ENCODE peak calls at places on chromosomes 13 and 19, in eight cellular contexts. P is T-helper 2 cell, K is NCI-H345, T is AG08396, E is G401, Z is hypothalamus, B is heart left ventricle, L is kidney glomerular epithelial cell. O is an unnamed sample.

GRCh38 chr13:25170554-25171107 is 1.5 kb downstream of the AMER2 start:
- DNase-seq in P (no peak), K (peak), T (peak), E (peak), Z (peak), B (no peak), L (no peak), O (no peak)

GRCh38 chr13:110412132-110412912 is 105.2 kb downstream of the COL4A2 start:
- DNase-seq in P (peak), K (peak), T (peak), E (peak), Z (peak), B (peak), L (peak), O (peak)

GRCh38 chr19:46704379-46705076 is 12.4 kb downstream of the PRKD2 start:
- DNase-seq in P (peak), K (no peak), T (peak), E (peak), Z (peak), B (peak), L (peak), O (peak)

GRCh38 chr19:5128932-5129389 is 160.0 kb downstream of the KDM4B start:
- DNase-seq in P (no peak), K (no peak), T (no peak), E (peak), Z (no peak), B (peak), L (no peak), O (no peak)

GRCh38 chr19:18401580-18402112 is 4.2 kb upstream of the LRRC25 start:
- DNase-seq in P (no peak), K (no peak), T (no peak), E (no peak), Z (no peak), B (peak), L (peak), O (no peak)

GRCh38 chr19:1122021-1122971 is 18.5 kb downstream of the GPX4 start:
- DNase-seq in P (no peak), K (no peak), T (no peak), E (no peak), Z (no peak), B (no peak), L (no peak), O (no peak)

GRCh38 chr13:67740871-67741475 is 510.8 kb upstream of the PCDH9 start:
- DNase-seq in P (no peak), K (no peak), T (no peak), E (no peak), Z (no peak), B (no peak), L (no peak), O (no peak)

GRCh38 chr19:342801-343421 is 1.7 kb downstream of the MIER2 start:
- DNase-seq in P (no peak), K (no peak), T (peak), E (peak), Z (no peak), B (peak), L (no peak), O (no peak)

GRCh38 chr19:30695171-30695875 is 323.1 kb downstream of the ZNF536 start:
- DNase-seq in P (no peak), K (no peak), T (no peak), E (no peak), Z (no peak), B (no peak), L (no peak), O (no peak)

GRCh38 chr19:2693492-2693891 is 9.0 kb downstream of the GNG7 start:
- DNase-seq in P (no peak), K (no peak), T (no peak), E (no peak), Z (no peak), B (no peak), L (no peak), O (no peak)

GRCh38 chr19:53865918-53866696 is 1.6 kb upstream of the MYADM start:
- DNase-seq in P (peak), K (no peak), T (peak), E (peak), Z (peak), B (peak), L (peak), O (peak)

GRCh38 chr19:53192771-53193533 is at the start of gene ZNF665:
- DNase-seq in P (peak), K (peak), T (peak), E (peak), Z (peak), B (peak), L (peak), O (peak)

GRCh38 chr13:24644051-24644450 is 36.2 kb upstream of the ATP12A start:
- DNase-seq in P (no peak), K (no peak), T (no peak), E (peak), Z (no peak), B (no peak), L (no peak), O (no peak)

GRCh38 chr13:32390048-32390447 is 37.9 kb downstream of the N4BP2L1 start:
- DNase-seq in P (no peak), K (no peak), T (no peak), E (no peak), Z (no peak), B (no peak), L (no peak), O (no peak)

GRCh38 chr19:13920940-13921744 is 15.1 kb downstream of the CC2D1A start:
- DNase-seq in P (no peak), K (peak), T (peak), E (peak), Z (no peak), B (no peak), L (peak), O (no peak)

GRCh38 chr19:17687857-17688784 is at the start of gene UNC13A:
- DNase-seq in P (peak), K (peak), T (peak), E (peak), Z (peak), B (peak), L (no peak), O (peak)

GRCh38 chr19:50652722-50653121 is 3.5 kb downstream of the C19orf81 start:
- DNase-seq in P (no peak), K (no peak), T (no peak), E (no peak), Z (no peak), B (no peak), L (no peak), O (no peak)

GRCh38 chr13:104872153-104872552 is 1663.3 kb downstream of the EFNB2 start:
- DNase-seq in P (no peak), K (no peak), T (no peak), E (no peak), Z (no peak), B (no peak), L (no peak), O (no peak)

GRCh38 chr19:40217921-40218890 is at the start of gene TTC9B:
- DNase-seq in P (peak), K (peak), T (peak), E (peak), Z (no peak), B (no peak), L (no peak), O (peak)

GRCh38 chr19:14632286-14632685 is 42.4 kb downstream of the ADGRE3 start:
- DNase-seq in P (no peak), K (no peak), T (peak), E (peak), Z (no peak), B (no peak), L (peak), O (no peak)

GRCh38 chr19:30374791-30375650 is 2.8 kb downstream of the ZNF536 start:
- DNase-seq in P (no peak), K (no peak), T (peak), E (no peak), Z (no peak), B (no peak), L (no peak), O (no peak)

GRCh38 chr19:45484273-45484945 is 12.4 kb downstream of the RTN2 start:
- DNase-seq in P (no peak), K (no peak), T (no peak), E (no peak), Z (no peak), B (no peak), L (no peak), O (no peak)

O was measured in caudate nucleus.